ENCODE peak calls at places on chromosomes 1 and 21, in four cellular contexts. Q is WTC11, U is breast epithelium, O is GM23338. S is an unnamed sample.

GRCh38 chr1:248858891-248859889 is at the start of gene ZNF692:
- DNase-seq in Q (peak), O (peak), U (peak), S (peak)

GRCh38 chr21:34343347-34344057 is 20.3 kb upstream of the KCNE2 start:
- DNase-seq in U (no peak), O (no peak), Q (no peak), S (no peak)

GRCh38 chr1:188615321-188615720 is 1786.6 kb downstream of the PLA2G4A start:
- DNase-seq in U (no peak), Q (no peak), O (no peak), S (no peak)

GRCh38 chr1:172746091-172746949 is 87.4 kb downstream of the FASLG start:
- DNase-seq in O (no peak), U (no peak), Q (no peak), S (no peak)

GRCh38 chr1:181135815-181136737 is 47.6 kb downstream of the IER5 start:
- DNase-seq in Q (no peak), U (no peak), O (no peak), S (no peak)

GRCh38 chr1:192382758-192383157 is 66.0 kb downstream of the RGS21 start:
- DNase-seq in O (no peak), Q (no peak), U (no peak), S (no peak)

GRCh38 chr1:65247419-65248359 is 61.7 kb upstream of the DNAJC6 start:
- DNase-seq in O (no peak), U (no peak), Q (no peak), S (no peak)

GRCh38 chr1:198937231-198938031 is 298.6 kb downstream of the PTPRC start:
- DNase-seq in Q (no peak), O (peak), U (no peak), S (no peak)

GRCh38 chr1:54888080-54888733 is 1.2 kb upstream of the DHCR24 start:
- DNase-seq in Q (no peak), O (peak), U (no peak), S (no peak)

GRCh38 chr1:225318706-225319575 is 108.9 kb downstream of the LBR start:
- DNase-seq in U (no peak), Q (no peak), O (peak), S (peak)

GRCh38 chr1:161766102-161766981 is at the start of gene ATF6:
- DNase-seq in O (peak), Q (peak), U (peak), S (peak)

GRCh38 chr21:44802396-44803153 is 955 bp upstream of the UBE2G2 start:
- DNase-seq in U (no peak), Q (no peak), O (peak), S (peak)

GRCh38 chr21:44797775-44798174 is 3.8 kb downstream of the UBE2G2 start:
- DNase-seq in Q (no peak), U (no peak), O (no peak), S (no peak)

GRCh38 chr21:44801468-44802395 is at the start of gene UBE2G2:
- DNase-seq in Q (peak), U (peak), O (peak), S (peak)

GRCh38 chr21:44800971-44801467 is 601 bp downstream of the UBE2G2 start:
- DNase-seq in Q (no peak), U (no peak), O (peak), S (peak)

GRCh38 chr21:44800103-44800502 is 1.5 kb downstream of the UBE2G2 start:
- DNase-seq in Q (no peak), U (no peak), O (peak), S (no peak)
- TF ChIP-seq CTCF in Q (no peak), U (no peak), O (peak), S (no peak)

GRCh38 chr1:15937706-15938168 is 38.2 kb downstream of the ZBTB17 start:
- DNase-seq in O (peak), Q (peak), U (no peak), S (no peak)
- TF ChIP-seq CTCF in O (peak), Q (no peak), U (no peak), S (no peak)

GRCh38 chr1:88935522-88936222 is 44.3 kb upstream of the GTF2B start:
- DNase-seq in O (peak), U (no peak), Q (no peak), S (no peak)

GRCh38 chr1:88936760-88937342 is 45.5 kb upstream of the GTF2B start:
- DNase-seq in U (no peak), Q (no peak), O (no peak), S (no peak)

DNA sequence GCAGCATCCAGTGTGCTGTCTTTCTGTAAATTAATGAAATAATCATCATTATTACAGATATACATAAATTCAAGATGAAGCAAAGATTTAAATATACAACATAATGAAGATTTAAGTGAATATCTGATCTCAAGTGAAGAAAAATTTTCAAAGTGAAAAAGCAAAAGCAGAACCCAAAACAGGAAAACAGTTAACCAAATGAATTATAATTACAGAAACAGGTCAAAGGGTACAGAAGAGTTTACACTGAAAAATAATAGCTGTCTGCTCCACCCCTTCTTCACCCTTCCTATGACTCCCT is 44.8 kb upstream of the GTF2B start:
- DNase-seq in U (no peak), O (no peak), Q (no peak), S (no peak)
- TF ChIP-seq CTCF in U (peak), O (no peak), Q (peak), S (peak)

DNA sequence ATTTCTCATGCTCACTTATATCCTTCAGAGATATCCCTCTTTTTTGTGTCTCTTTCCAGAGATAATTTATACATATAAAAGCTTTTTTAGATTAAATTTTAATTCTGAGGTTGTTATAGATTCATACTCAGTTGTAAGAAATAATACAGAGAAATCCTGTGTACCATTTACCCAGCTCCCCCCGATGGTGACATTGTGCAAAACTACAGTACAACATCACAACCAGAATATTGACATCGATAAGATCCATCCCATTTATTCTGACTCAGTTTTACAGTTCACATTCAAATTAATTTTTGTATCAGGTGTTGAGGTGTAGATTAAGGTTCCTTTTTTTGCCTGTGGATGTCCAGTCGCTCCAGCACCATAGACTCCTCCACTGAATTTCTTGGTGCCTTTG is 14.3 kb downstream of the DMRTB1 start:
- DNase-seq in Q (no peak), U (no peak), O (no peak), S (no peak)
- TF ChIP-seq CTCF in Q (no peak), U (no peak), O (peak), S (no peak)

DNA sequence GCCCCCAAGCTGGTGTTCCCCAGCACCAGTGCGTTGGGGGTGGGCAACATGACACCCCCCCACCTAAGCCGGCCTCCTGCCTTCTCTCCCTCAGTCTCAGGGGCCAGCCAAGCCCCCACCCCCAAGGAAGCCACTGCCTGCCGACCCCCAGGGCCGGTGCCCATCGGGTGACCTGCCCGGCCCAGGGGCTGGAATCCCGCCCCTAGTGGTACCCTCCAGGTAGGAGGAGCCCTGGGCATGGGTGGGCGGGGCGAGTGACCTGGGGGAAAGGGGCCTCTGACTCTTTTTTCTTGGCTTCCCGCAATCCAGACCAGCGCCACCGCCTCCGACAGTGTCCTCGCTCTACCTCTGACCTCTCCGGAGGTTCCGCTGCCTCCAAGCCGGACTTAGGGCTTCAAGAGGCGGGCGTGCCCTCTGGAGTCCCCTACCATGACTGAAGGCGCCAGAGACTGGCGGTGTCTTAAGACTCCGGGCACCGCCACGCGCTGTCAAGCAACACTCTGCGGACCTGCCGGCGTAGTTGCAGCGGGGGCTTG is 1.3 kb upstream of the EFNA4 start:
- DNase-seq in O (peak), U (no peak), Q (peak), S (peak)
- TF ChIP-seq CTCF in O (peak), U (no peak), Q (no peak), S (no peak)

GRCh38 chr1:218694635-218695034 is 349.5 kb downstream of the TGFB2 start:
- DNase-seq in Q (no peak), U (no peak), O (no peak), S (no peak)

GRCh38 chr1:218700666-218701065 is 355.5 kb downstream of the TGFB2 start:
- DNase-seq in Q (no peak), U (no peak), O (no peak), S (no peak)

GRCh38 chr1:218699411-218699810 is 354.3 kb downstream of the TGFB2 start:
- DNase-seq in Q (no peak), O (no peak), U (no peak), S (no peak)

GRCh38 chr1:218701131-218701530 is 356.0 kb downstream of the TGFB2 start:
- DNase-seq in U (no peak), Q (no peak), O (no peak), S (no peak)

DNA sequence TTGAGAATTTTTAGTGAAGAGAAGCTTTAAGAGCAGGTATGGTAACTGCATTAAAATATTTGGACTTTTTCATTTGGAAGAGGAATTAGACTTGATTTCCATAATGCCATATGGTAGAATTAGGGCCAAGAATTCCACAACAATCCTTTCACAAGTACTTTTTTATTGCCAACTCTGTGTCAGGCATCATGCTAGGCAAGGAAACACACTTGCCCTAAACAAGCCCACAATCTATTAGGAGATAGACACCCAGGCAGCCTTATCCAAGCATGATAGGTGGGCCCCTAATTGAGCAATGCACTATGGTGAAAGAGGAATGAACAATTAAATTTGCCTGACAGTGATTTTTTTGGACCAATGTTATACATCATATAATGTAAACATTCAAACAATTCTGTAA is 353.0 kb downstream of the TGFB2 start:
- DNase-seq in U (no peak), Q (no peak), O (no peak), S (no peak)
- TF ChIP-seq CTCF in U (no peak), Q (no peak), O (no peak), S (no peak)

GRCh38 chr21:29416268-29416667 is 117.5 kb downstream of the BACH1 start:
- DNase-seq in U (no peak), Q (no peak), O (no peak), S (no peak)

GRCh38 chr21:29423051-29423450 is 124.3 kb downstream of the BACH1 start:
- DNase-seq in U (no peak), Q (no peak), O (no peak), S (no peak)

GRCh38 chr21:29419422-29419821 is 120.7 kb downstream of the BACH1 start:
- DNase-seq in U (no peak), Q (no peak), O (no peak), S (no peak)

GRCh38 chr21:29423521-29423920 is 124.8 kb downstream of the BACH1 start:
- DNase-seq in Q (no peak), U (no peak), O (no peak), S (no peak)

DNA sequence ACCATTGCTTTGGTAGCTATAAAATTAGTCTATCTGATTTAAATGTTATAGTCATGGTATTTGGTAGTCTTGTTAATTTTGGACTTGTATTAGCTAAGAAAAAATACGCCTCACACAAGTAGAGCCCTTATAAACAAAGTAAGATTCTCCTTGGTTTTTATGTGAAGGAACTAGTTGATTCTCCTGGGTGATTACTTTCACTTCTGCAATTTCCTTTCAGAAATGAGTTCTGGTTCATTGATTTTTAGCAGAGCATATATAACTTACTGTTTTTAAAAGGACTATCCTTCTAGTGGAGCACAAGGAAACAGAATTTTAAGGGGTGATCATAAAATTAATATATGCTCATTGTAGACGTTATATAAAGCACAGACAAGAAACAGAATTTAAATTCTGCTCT is 120.1 kb downstream of the BACH1 start:
- DNase-seq in O (no peak), U (no peak), Q (no peak), S (no peak)
- TF ChIP-seq CTCF in O (no peak), U (no peak), Q (no peak), S (no peak)

GRCh38 chr1:110547017-110547416 is 28.0 kb upstream of the KCNA10 start:
- DNase-seq in O (no peak), Q (no peak), U (no peak), S (no peak)

GRCh38 chr1:110545492-110545891 is 26.5 kb upstream of the KCNA10 start:
- DNase-seq in U (no peak), Q (no peak), O (no peak), S (no peak)

GRCh38 chr1:110544753-110545152 is 25.8 kb upstream of the KCNA10 start:
- DNase-seq in O (no peak), Q (no peak), U (no peak), S (no peak)

GRCh38 chr1:110551278-110551809 is 32.4 kb upstream of the KCNA10 start:
- DNase-seq in O (no peak), Q (no peak), U (no peak), S (no peak)

DNA sequence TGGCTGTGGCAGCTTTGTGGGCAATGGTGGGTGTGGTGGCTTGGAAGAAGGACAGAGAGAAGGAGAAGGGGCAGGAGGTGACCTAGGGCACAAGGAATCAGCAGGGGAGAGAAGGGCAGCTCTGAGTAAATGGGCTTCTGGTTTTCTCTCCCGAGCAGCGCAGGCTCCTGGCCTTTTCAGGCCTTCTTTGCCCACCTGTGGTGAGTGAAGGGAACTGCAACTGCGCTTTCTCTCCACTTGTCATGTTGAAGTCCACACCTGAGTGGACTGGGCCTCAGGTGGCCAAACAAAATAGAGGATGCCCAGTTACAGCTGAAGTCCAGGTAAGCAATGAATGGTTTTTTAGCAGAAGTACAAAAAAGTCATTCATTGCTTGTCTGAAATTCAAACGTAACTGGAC is 29.4 kb upstream of the KCNA10 start:
- DNase-seq in U (no peak), O (peak), Q (peak), S (peak)
- TF ChIP-seq CTCF in U (peak), O (peak), Q (no peak), S (peak)

GRCh38 chr1:36729289-36729688 is 246.6 kb upstream of the CSF3R start:
- DNase-seq in U (no peak), Q (no peak), O (no peak), S (no peak)

GRCh38 chr1:36732038-36732402 is 249.3 kb upstream of the CSF3R start:
- DNase-seq in Q (no peak), U (no peak), O (no peak), S (no peak)

GRCh38 chr1:36729716-36730510 is 247.2 kb upstream of the CSF3R start:
- DNase-seq in Q (no peak), U (no peak), O (no peak), S (no peak)

GRCh38 chr1:36730599-36730998 is 247.9 kb upstream of the CSF3R start:
- DNase-seq in O (no peak), U (no peak), Q (no peak), S (no peak)

GRCh38 chr1:36731226-36732037 is 248.7 kb upstream of the CSF3R start:
- DNase-seq in U (no peak), Q (peak), O (peak), S (no peak)
- TF ChIP-seq CTCF in U (no peak), Q (no peak), O (peak), S (peak)

GRCh38 chr1:207754942-207755689 is 3.3 kb downstream of the CD46 start:
- DNase-seq in U (no peak), O (no peak), Q (no peak), S (no peak)
- TF ChIP-seq CTCF in U (no peak), O (no peak), Q (no peak), S (no peak)